ENCODE peak calls at places on chromosomes 13 and 19, in six cellular contexts. M is GM23338; F is Panc1; Z is sigmoid colon; X is CD8-positive, alpha-beta T cell; J is stomach. P is an unnamed sample.

GRCh38 chr19:3387645-3388589 is 21.5 kb downstream of the NFIC start:
- DNase-seq in M (no peak), X (no peak), J (peak; percentile 93), Z (peak; percentile 96), F (no peak), P (no peak)

GRCh38 chr19:33746159-33746558 is 50.5 kb upstream of the KCTD15 start:
- DNase-seq in F (no peak), M (no peak), X (no peak), Z (no peak), J (no peak), P (no peak)

GRCh38 chr19:49315111-49315510 is 9.9 kb downstream of the SLC6A16 start:
- DNase-seq in M (no peak), F (no peak), X (no peak), Z (no peak), J (no peak), P (no peak)

GRCh38 chr19:45636902-45637301 is 2.3 kb downstream of the EML2 start:
- DNase-seq in X (no peak), M (no peak), F (no peak), J (no peak), Z (no peak), P (no peak)

GRCh38 chr19:42279902-42280760 is 11.1 kb downstream of the CIC start:
- DNase-seq in F (no peak), M (peak; percentile 79), J (peak; percentile 88), X (peak; percentile 83), Z (peak; percentile 98), P (peak; percentile 93)

GRCh38 chr13:91045351-91046034 is 302.0 kb upstream of the MIR17HG start:
- DNase-seq in F (peak; percentile 7), M (peak; percentile 25), X (no peak), Z (no peak), J (no peak), P (no peak)

GRCh38 chr13:88031980-88032562 is 360.9 kb downstream of the SLITRK5 start:
- DNase-seq in F (no peak), Z (no peak), M (no peak), X (no peak), J (no peak), P (no peak)

GRCh38 chr13:110914293-110915056 is 394 bp downstream of the ANKRD10 start:
- DNase-seq in F (no peak), M (peak; percentile 73), X (peak; percentile 76), J (peak; percentile 77), Z (peak; percentile 90), P (peak; percentile 87)

GRCh38 chr13:42859760-42860159 is 78.4 kb downstream of the FAM216B start:
- DNase-seq in Z (no peak), F (no peak), X (no peak), J (no peak), M (no peak), P (no peak)

GRCh38 chr19:58229255-58229639 is 533 bp downstream of the ZNF544 start:
- DNase-seq in F (no peak), Z (no peak), X (no peak), M (peak; percentile 71), J (no peak), P (peak; percentile 81)

GRCh38 chr13:110559429-110559943 is 2.0 kb downstream of the RAB20 start:
- DNase-seq in Z (peak; percentile 81), M (no peak), F (no peak), J (peak; percentile 91), X (no peak), P (no peak)

GRCh38 chr13:73303858-73304257 is 245.1 kb downstream of the KLF5 start:
- DNase-seq in Z (no peak), F (no peak), M (no peak), J (no peak), X (no peak), P (peak; percentile 53)

GRCh38 chr19:2503521-2504109 is 27.7 kb downstream of the GADD45B start:
- DNase-seq in Z (no peak), X (peak; percentile 90), F (no peak), J (no peak), M (no peak), P (peak; percentile 79)

GRCh38 chr19:46392252-46392801 is 21.0 kb downstream of the CCDC8 start:
- DNase-seq in J (no peak), Z (peak; percentile 62), X (no peak), M (no peak), F (no peak), P (peak; percentile 50)

GRCh38 chr19:31054430-31054829 is 294.8 kb downstream of the TSHZ3 start:
- DNase-seq in M (peak; percentile 86), F (peak; percentile 17), X (no peak), Z (no peak), J (peak; percentile 26), P (peak; percentile 90)

GRCh38 chr19:6800991-6801396 is 28.5 kb downstream of the VAV1 start:
- DNase-seq in F (peak; percentile 28), Z (no peak), M (no peak), X (no peak), J (no peak), P (no peak)

GRCh38 chr13:31878955-31879354 is 139.6 kb downstream of the RXFP2 start:
- DNase-seq in M (no peak), J (no peak), F (no peak), Z (no peak), X (no peak), P (no peak)

GRCh38 chr19:588758-589692 is 656 bp upstream of the HCN2 start:
- DNase-seq in F (no peak), M (peak; percentile 39), X (no peak), Z (no peak), J (no peak), P (peak; percentile 73)

GRCh38 chr19:42052241-42052863 is 17.7 kb downstream of the GRIK5 start:
- DNase-seq in F (no peak), X (no peak), M (no peak), Z (no peak), J (no peak), P (no peak)

GRCh38 chr19:40605201-40605971 is 4.2 kb downstream of the LTBP4 start:
- DNase-seq in Z (peak; percentile 86), M (peak; percentile 75), J (peak; percentile 86), X (peak; percentile 85), F (no peak), P (peak; percentile 87)

GRCh38 chr13:72651196-72651595 is 76.2 kb downstream of the MZT1 start:
- DNase-seq in Z (no peak), M (peak; percentile 50), X (no peak), J (no peak), F (no peak), P (no peak)

GRCh38 chr19:29965529-29965928 is 23.5 kb downstream of the URI1 start:
- DNase-seq in Z (no peak), X (no peak), J (no peak), M (no peak), F (no peak), P (no peak)
- H3K4me3 ChIP-seq in Z (no peak overlapping the region), X (no peak overlapping the region), J (no peak overlapping the region), M (no peak overlapping the region), F (no peak overlapping the region), P (no peak overlapping the region)

GRCh38 chr13:30338331-30338851 is 31.0 kb upstream of the KATNAL1 start:
- DNase-seq in M (no peak), Z (no peak), F (no peak), X (no peak), J (no peak), P (no peak)

GRCh38 chr13:30339721-30340366 is 32.5 kb upstream of the KATNAL1 start:
- DNase-seq in J (no peak), X (no peak), Z (no peak), M (no peak), F (no peak), P (no peak)

GRCh38 chr13:30340367-30341184 is 33.2 kb upstream of the KATNAL1 start:
- DNase-seq in J (no peak), M (no peak), F (no peak), Z (peak; percentile 95), X (no peak), P (no peak)

GRCh38 chr13:30337061-30337601 is 29.8 kb upstream of the KATNAL1 start:
- DNase-seq in J (no peak), M (no peak), Z (no peak), X (no peak), F (no peak), P (no peak)

DNA sequence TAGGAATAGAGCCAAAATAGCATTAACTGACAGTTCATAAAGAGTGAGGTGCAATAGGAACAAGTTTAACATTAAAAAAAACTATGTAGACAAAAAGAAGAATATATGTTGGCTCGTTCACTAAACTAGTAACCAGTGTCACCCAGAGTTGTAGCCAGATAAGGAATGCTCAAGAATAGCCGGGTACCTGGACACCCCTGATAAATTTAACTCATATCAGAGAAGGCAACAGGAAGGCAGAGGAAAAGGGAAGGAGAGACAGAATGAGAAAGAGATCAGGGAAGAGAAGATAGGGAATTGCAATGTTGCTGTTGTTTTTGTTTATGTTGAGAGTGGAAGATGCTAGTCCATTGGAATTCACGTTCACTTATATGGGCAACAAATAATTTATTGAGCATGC is 31.6 kb upstream of the KATNAL1 start:
- DNase-seq in Z (no peak), M (no peak), F (no peak), X (no peak), J (no peak), P (no peak)
- H3K4me1 ChIP-seq in Z (peaks cover 54% of the 10 kb centered on the region), M (peaks cover 13% of the 10 kb centered on the region), F (peaks cover 23% of the 10 kb centered on the region), X (peaks cover 4% of the 10 kb centered on the region), J (peaks cover 9% of the 10 kb centered on the region), P (no peaks in the 10 kb centered on the region)

DNA sequence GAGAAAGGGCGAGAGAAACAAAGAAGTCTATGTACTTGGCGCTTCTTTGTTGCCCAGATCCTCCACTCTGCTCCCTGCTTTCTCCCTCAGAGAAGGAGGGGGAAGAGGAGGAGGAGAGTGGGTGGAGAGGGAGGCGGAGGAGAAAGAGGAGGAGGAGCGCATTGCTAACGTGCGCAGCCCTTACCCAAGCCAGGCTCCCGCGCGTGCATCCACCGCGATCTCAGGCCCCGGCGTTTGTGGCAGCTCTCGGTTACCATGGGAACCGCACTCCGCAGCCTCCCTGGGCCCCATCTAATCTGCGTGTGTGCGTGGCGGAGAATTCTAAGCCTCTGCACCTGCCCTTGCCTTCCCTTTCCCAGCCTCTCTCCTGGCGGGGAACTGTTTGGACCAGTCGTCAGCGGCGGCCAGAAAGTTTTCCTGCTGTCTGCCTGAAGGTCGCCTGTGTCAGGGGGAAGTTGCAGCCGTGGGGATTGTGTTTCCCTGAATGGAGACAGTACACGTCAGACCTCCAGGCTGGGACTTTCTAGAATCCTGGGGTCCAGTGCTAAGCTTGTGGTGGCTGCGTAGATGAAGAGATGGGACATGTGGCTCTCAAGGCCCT is at the start of gene ERICH6B:
- DNase-seq in X (no peak), Z (no peak), J (no peak), M (peak; percentile 91), F (no peak), P (peak; percentile 87)
- H3K4me3 ChIP-seq in X (no peak within 1 kb of the TSS), Z (no peak within 1 kb of the TSS), J (peak within 1 kb of the TSS; percentile 15), M (peak within 1 kb of the TSS; percentile 63), F (no peak within 1 kb of the TSS), P (peak within 1 kb of the TSS; percentile 61)

GRCh38 chr13:46172531-46172991 is 9.4 kb downstream of the LCP1 start:
- DNase-seq in X (peak; percentile 89), F (no peak), J (no peak), Z (no peak), M (no peak), P (no peak)
- H3K4me1 ChIP-seq in X (peaks cover 94% of the 10 kb centered on the region), F (no peaks in the 10 kb centered on the region), J (no peaks in the 10 kb centered on the region), Z (peaks cover 8% of the 10 kb centered on the region), M (peaks cover 10% of the 10 kb centered on the region), P (peaks cover 7% of the 10 kb centered on the region)

GRCh38 chr19:12660980-12661379 is 5.6 kb downstream of the MAN2B1 start:
- DNase-seq in X (no peak), F (no peak), J (no peak), Z (no peak), M (no peak), P (no peak)
- H3K4me3 ChIP-seq in X (no peak overlapping the region), F (no peak overlapping the region), J (no peak overlapping the region), Z (no peak overlapping the region), M (no peak overlapping the region), P (no peak overlapping the region)